ENCODE peak calls at places on chromosomes 5 and 9, in six cellular contexts. Z is mesenchymal stem cell, A is HCT116, N is K562, E is mammary epithelial cell, J is PC-9. P is an unnamed sample.
A peak's percentile ranks its signal among the peaks of the same experiment; 100 is the strongest.

GRCh38 chr9:128428644-128429504 is 8.2 kb downstream of the CERCAM start:
- DNase-seq in J (no peak), Z (no peak), E (no peak), N (peak; percentile 88), A (no peak), P (no peak)

GRCh38 chr5:127960126-127960744 is 123.3 kb upstream of the SLC12A2 start:
- DNase-seq in E (no peak), Z (peak; percentile 5), J (no peak), N (no peak), A (no peak), P (no peak)

GRCh38 chr9:98127226-98127625 is 8.2 kb upstream of the TRIM14 start:
- DNase-seq in A (no peak), E (no peak), Z (no peak), J (no peak), N (no peak), P (no peak)

GRCh38 chr5:87151547-87151946 is 116.1 kb upstream of the RASA1 start:
- DNase-seq in N (no peak), J (peak; percentile 6), Z (peak; percentile 90), A (no peak), E (peak; percentile 91), P (peak; percentile 52)

GRCh38 chr5:109516385-109516784 is 106.6 kb upstream of the PJA2 start:
- DNase-seq in N (no peak), J (no peak), Z (peak; percentile 62), A (no peak), E (no peak), P (no peak)

GRCh38 chr5:111384220-111384619 is 128.1 kb downstream of the STARD4 start:
- DNase-seq in E (peak; percentile 41), N (no peak), A (no peak), Z (no peak), J (no peak), P (no peak)

GRCh38 chr9:73215249-73215648 is 63.6 kb downstream of the ANXA1 start:
- DNase-seq in E (no peak), Z (no peak), A (no peak), N (no peak), J (no peak), P (no peak)

GRCh38 chr5:100777680-100778281 is 125.3 kb downstream of the ST8SIA4 start:
- DNase-seq in E (peak; percentile 75), A (peak; percentile 29), J (peak; percentile 10), N (no peak), Z (peak; percentile 81), P (no peak)

GRCh38 chr5:9479361-9479760 is 66.5 kb downstream of the SEMA5A start:
- DNase-seq in N (no peak), E (peak; percentile 84), Z (peak; percentile 21), A (no peak), J (no peak), P (no peak)

GRCh38 chr5:16934669-16935068 is 1.4 kb downstream of the MYO10 start:
- DNase-seq in A (no peak), E (peak; percentile 30), Z (peak; percentile 51), J (no peak), N (no peak), P (no peak)

GRCh38 chr5:124210106-124210918 is 536.1 kb downstream of the ZNF608 start:
- DNase-seq in N (no peak), Z (no peak), A (no peak), J (no peak), E (no peak), P (no peak)

GRCh38 chr5:141849371-141850182 is 28.6 kb downstream of the PCDH1 start:
- DNase-seq in E (peak; percentile 84), J (peak; percentile 89), N (peak; percentile 93), Z (peak; percentile 83), A (no peak), P (no peak)

DNA sequence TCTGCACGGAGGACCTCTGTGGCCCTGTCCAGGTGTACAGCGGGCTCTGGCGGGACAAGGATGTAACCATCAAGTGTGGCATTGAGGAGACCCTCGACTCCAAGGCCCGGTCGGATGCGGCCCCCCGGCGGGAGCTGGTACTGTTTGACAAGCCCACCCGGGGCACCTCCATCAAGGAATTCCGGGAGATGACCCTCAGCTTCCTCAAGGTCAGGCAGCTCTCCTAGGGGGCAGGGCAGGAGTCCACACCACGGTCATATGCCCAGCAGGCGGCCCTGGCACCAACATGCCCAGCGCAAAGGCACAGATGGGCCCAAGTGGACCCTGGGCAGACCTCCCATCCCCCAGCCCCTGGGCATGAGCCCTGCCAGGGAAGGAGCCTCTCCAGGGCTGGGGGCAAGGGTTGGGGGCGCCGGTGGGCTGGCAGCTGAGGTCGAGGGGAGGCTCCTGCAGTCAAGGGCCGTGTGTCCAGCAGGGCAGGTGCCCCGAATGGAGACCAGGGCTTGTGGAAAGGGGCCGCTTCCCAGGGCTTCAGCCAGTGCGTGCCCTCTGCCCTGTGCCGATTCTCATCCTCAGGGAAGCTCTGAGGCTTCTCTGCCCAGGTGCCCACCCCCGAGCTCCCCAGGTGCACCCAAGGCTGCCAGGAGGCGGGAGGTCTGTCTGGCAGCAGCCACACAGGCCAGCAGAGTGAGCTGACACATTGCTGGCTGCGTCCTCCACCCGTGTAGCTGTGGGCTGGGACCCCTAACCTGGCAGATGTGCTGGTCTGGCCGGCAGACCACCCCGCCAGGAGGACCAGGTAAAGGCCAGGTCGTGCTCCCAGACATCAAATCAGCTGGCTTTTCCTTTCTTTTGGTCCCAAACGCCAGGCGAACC is 10.0 kb downstream of the DIPK1B start:
- DNase-seq in E (no peak), J (no peak), Z (no peak), A (no peak), N (no peak), P (no peak)
- H3K36me3 ChIP-seq in E (peaks cover 17% of the 10 kb centered on the region), J (peaks cover 34% of the 10 kb centered on the region), Z (peaks cover 50% of the 10 kb centered on the region), A (peaks cover 19% of the 10 kb centered on the region), N (peaks cover 66% of the 10 kb centered on the region), P (peaks cover 33% of the 10 kb centered on the region)

GRCh38 chr5:107959573-107960279 is 289.0 kb upstream of the EFNA5 start:
- DNase-seq in Z (no peak), N (no peak), E (no peak), J (no peak), A (no peak), P (no peak)

GRCh38 chr5:107968998-107969397 is 298.3 kb upstream of the EFNA5 start:
- DNase-seq in N (no peak), Z (peak; percentile 48), E (peak; percentile 29), A (no peak), J (no peak), P (no peak)

GRCh38 chr5:107966216-107966615 is 295.5 kb upstream of the EFNA5 start:
- DNase-seq in E (no peak), Z (no peak), N (no peak), A (no peak), J (no peak), P (no peak)

GRCh38 chr5:107968465-107968864 is 297.7 kb upstream of the EFNA5 start:
- DNase-seq in Z (no peak), A (no peak), N (no peak), E (no peak), J (no peak), P (no peak)

GRCh38 chr5:107964722-107965121 is 294.0 kb upstream of the EFNA5 start:
- DNase-seq in A (no peak), Z (no peak), J (no peak), E (no peak), N (no peak), P (no peak)
- H2AFZ ChIP-seq in A (no peak overlapping the region), Z (no peak overlapping the region), J (no peak overlapping the region), E (no peak overlapping the region), N (no peak overlapping the region), P (no peak overlapping the region)

DNA sequence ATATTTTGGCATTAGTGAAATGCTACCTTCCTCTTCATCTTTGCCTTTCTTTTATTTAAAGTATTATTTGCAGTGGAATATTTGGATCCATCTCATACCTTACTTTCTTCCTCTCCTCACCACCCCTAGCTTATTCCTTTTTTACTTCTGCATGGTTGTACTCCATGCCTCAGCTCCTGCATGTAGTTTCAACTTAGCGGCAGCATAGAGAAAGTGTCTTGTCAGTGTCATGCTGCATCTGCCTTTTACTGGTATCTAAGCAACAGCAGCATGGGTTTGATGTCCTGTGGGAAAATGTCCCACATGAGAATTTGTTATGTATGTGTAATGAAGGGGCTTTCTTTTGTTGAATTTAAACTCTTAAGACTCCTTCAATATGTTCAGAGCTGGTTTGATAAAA is 20.6 kb downstream of the TCERG1 start:
- DNase-seq in J (no peak), N (no peak), E (no peak), Z (no peak), A (no peak), P (no peak)
- H3K36me3 ChIP-seq in J (peaks cover 68% of the 10 kb centered on the region), N (peaks cover 87% of the 10 kb centered on the region), E (peaks cover 50% of the 10 kb centered on the region), Z (peaks cover 77% of the 10 kb centered on the region), A (peaks cover 47% of the 10 kb centered on the region), P (peaks cover 15% of the 10 kb centered on the region)

DNA sequence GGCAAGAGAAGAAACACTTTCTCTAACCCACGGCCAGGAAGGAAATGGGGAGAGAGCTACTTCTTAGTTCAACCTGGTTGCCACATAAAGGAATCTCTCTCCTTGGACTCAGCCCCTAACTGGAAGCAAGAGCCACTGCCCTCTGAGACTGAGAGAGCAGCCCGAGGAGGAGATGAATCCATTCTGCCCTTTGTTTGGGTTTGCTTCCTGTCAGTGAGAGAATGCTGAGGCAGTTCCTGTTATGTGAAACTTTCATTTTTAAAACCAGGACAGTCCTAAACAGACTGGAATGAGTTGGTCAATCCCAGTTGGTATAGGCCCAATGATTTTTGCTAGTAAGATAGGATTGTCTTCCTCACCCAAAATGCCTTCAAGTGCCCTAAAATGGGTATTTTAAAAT is 205.1 kb downstream of the NTRK2 start:
- DNase-seq in A (no peak), Z (peak; percentile 51), J (no peak), N (no peak), E (no peak), P (no peak)
- H2AFZ ChIP-seq in A (no peak overlapping the region), Z (peak overlapping the region; percentile 83), J (no peak overlapping the region), N (no peak overlapping the region), E (peak overlapping the region; percentile 57), P (peak overlapping the region; percentile 78)

DNA sequence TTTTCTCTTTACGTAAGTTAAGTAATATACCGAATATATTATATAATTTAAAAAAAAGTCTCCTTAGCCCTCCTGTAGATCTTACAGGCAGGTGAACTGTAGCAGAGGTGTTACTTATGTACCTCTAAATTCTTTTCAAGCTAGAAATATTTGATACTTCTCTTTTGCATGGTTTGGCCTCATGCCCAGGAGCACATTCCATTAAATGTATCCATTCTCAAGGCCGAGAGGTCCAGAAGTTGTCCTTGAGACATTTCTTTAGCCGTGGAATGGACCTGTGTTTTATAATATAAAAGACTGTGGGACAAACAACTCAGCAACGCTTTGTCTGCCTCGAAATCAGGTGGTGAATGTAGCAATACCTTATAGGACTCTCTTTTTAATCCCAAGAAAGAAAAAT is 184.5 kb downstream of the TRIO start:
- DNase-seq in J (no peak), A (no peak), E (no peak), Z (no peak), N (no peak), P (no peak)
- H3K36me3 ChIP-seq in J (peaks cover 25% of the 10 kb centered on the region), A (no peaks in the 10 kb centered on the region), E (peaks cover 20% of the 10 kb centered on the region), Z (peaks cover 92% of the 10 kb centered on the region), N (no peaks in the 10 kb centered on the region), P (peaks cover 16% of the 10 kb centered on the region)

P was measured in keratinocyte.